ENCODE peak calls at places on chromosomes 5 and 9, in five cellular contexts. Y is MG63; D is HuH-7; S is WTC11; V is activated naive CD4-positive, alpha-beta T cell. E is an unnamed sample.

GRCh38 chr5:620152-620551 is 8.0 kb downstream of the CEP72 start:
- DNase-seq in Y (no peak), S (no peak), D (no peak), V (no peak), E (no peak)

GRCh38 chr5:78699565-78700143 is 51.1 kb upstream of the LHFPL2 start:
- DNase-seq in V (no peak), S (no peak), D (no peak), Y (peak; percentile 83), E (peak; percentile 56)

GRCh38 chr9:121652037-121652837 is 803 bp downstream of the DAB2IP start:
- DNase-seq in Y (no peak), S (peak; percentile 36), D (no peak), V (no peak), E (no peak)

GRCh38 chr9:102309379-102309778 is 570.9 kb upstream of the GRIN3A start:
- DNase-seq in D (no peak), Y (no peak), V (no peak), S (no peak), E (no peak)

GRCh38 chr9:134720796-134721195 is 79.2 kb downstream of the COL5A1 start:
- DNase-seq in V (no peak), Y (no peak), D (no peak), S (no peak), E (no peak)

GRCh38 chr5:115262066-115262404 is 642 bp downstream of the PGGT1B start:
- DNase-seq in Y (no peak), S (no peak), D (no peak), V (no peak), E (no peak)

GRCh38 chr5:155027993-155028629 is 14.6 kb downstream of the KIF4B start:
- DNase-seq in Y (no peak), D (peak; percentile 43), S (no peak), V (no peak), E (no peak)

GRCh38 chr5:33231935-33232334 is 208.8 kb upstream of the TARS1 start:
- DNase-seq in D (no peak), Y (no peak), S (no peak), V (no peak), E (no peak)

GRCh38 chr9:5510360-5510931 is at the start of gene PDCD1LG2:
- DNase-seq in D (no peak), S (no peak), V (no peak), Y (peak; percentile 27), E (peak; percentile 74)

GRCh38 chr5:170509323-170509660 is 5.5 kb downstream of the KCNIP1 start:
- DNase-seq in Y (no peak), V (no peak), D (no peak), S (no peak), E (no peak)

GRCh38 chr9:114366334-114367128 is 21.3 kb downstream of the AKNA start:
- DNase-seq in S (no peak), D (peak; percentile 52), V (no peak), Y (peak; percentile 26), E (peak; percentile 93)

GRCh38 chr5:4018007-4018406 is 422.4 kb downstream of the IRX1 start:
- DNase-seq in S (no peak), D (no peak), Y (no peak), V (no peak), E (no peak)

GRCh38 chr9:530681-531080 is 310.8 kb upstream of the DMRT1 start:
- DNase-seq in D (no peak), V (no peak), Y (peak; percentile 84), S (no peak), E (peak; percentile 25)

GRCh38 chr5:128493657-128494329 is 44.3 kb downstream of the FBN2 start:
- DNase-seq in D (no peak), Y (no peak), V (no peak), S (no peak), E (no peak)

GRCh38 chr9:129436751-129437625 is 183.9 kb downstream of the C9orf50 start:
- DNase-seq in S (peak; percentile 32), D (peak; percentile 66), V (no peak), Y (peak; percentile 49), E (no peak)

GRCh38 chr9:99822096-99822595 is 461 bp downstream of the NR4A3 start:
- DNase-seq in S (no peak), V (no peak), D (peak; percentile 56), Y (no peak), E (no peak)

GRCh38 chr5:150655221-150655620 is 5.8 kb upstream of the MYOZ3 start:
- DNase-seq in V (no peak), D (no peak), S (no peak), Y (no peak), E (no peak)

GRCh38 chr5:51172853-51173635 is 210.2 kb upstream of the ISL1 start:
- DNase-seq in V (no peak), D (no peak), S (no peak), Y (no peak), E (no peak)

GRCh38 chr5:148559461-148559860 is 94.9 kb downstream of the HTR4 start:
- DNase-seq in V (no peak), S (no peak), Y (no peak), D (no peak), E (no peak)

GRCh38 chr9:78860806-78861475 is 564.0 kb downstream of the PSAT1 start:
- DNase-seq in V (no peak), Y (peak; percentile 11), D (no peak), S (no peak), E (no peak)

E was measured in MV-4-11.